ENCODE peak calls at places on chromosomes 11 and 22, in five cellular contexts. One of them, this sample, is unnamed.
A peak's percentile ranks its signal among the peaks of the same experiment; 100 is the strongest.

GRCh38 chr22:48348855-48349254 is 1478.8 kb downstream of the BRD1 start:
- DNase-seq in mucosa of descending colon: no peak
- DNase-seq in brain microvascular endothelial cell: no peak
- DNase-seq in heart right ventricle: no peak
- DNase-seq in GM06990: no peak
- DNase-seq in this sample: no peak

GRCh38 chr11:82494988-82495432 is 238.7 kb downstream of the FAM181B start:
- DNase-seq in mucosa of descending colon: no peak
- DNase-seq in brain microvascular endothelial cell: no peak
- DNase-seq in heart right ventricle: no peak
- DNase-seq in GM06990: no peak
- DNase-seq in this sample: no peak

GRCh38 chr11:69599502-69599901 is 41.5 kb upstream of the CCND1 start:
- DNase-seq in mucosa of descending colon: no peak
- DNase-seq in brain microvascular endothelial cell: no peak
- DNase-seq in heart right ventricle: no peak
- DNase-seq in GM06990: no peak
- DNase-seq in this sample: no peak

GRCh38 chr22:44753189-44754042 is 1.0 kb downstream of the ARHGAP8 start:
- DNase-seq in mucosa of descending colon: no peak
- DNase-seq in brain microvascular endothelial cell: peak; percentile 55
- DNase-seq in heart right ventricle: no peak
- DNase-seq in GM06990: no peak
- DNase-seq in this sample: peak; percentile 49

GRCh38 chr22:49754674-49755590 is 72.7 kb downstream of the BRD1 start:
- DNase-seq in mucosa of descending colon: peak; percentile 49
- DNase-seq in brain microvascular endothelial cell: no peak
- DNase-seq in heart right ventricle: no peak
- DNase-seq in GM06990: no peak
- DNase-seq in this sample: no peak

GRCh38 chr22:45548991-45549736 is 46.5 kb downstream of the FBLN1 start:
- DNase-seq in mucosa of descending colon: no peak
- DNase-seq in brain microvascular endothelial cell: peak; percentile 67
- DNase-seq in heart right ventricle: no peak
- DNase-seq in GM06990: no peak
- DNase-seq in this sample: peak; percentile 94

GRCh38 chr11:12278766-12279671 is 98.4 kb upstream of the PARVA start:
- DNase-seq in mucosa of descending colon: no peak
- DNase-seq in brain microvascular endothelial cell: no peak
- DNase-seq in heart right ventricle: no peak
- DNase-seq in GM06990: no peak
- DNase-seq in this sample: no peak

GRCh38 chr11:12005476-12005875 is 3.0 kb downstream of the DKK3 start:
- DNase-seq in mucosa of descending colon: no peak
- DNase-seq in brain microvascular endothelial cell: no peak
- DNase-seq in heart right ventricle: no peak
- DNase-seq in GM06990: no peak
- DNase-seq in this sample: peak; percentile 63

GRCh38 chr11:2884424-2884815 is 1.2 kb downstream of the CDKN1C start:
- DNase-seq in mucosa of descending colon: peak; percentile 57
- DNase-seq in brain microvascular endothelial cell: no peak
- DNase-seq in heart right ventricle: peak; percentile 73
- DNase-seq in GM06990: no peak
- DNase-seq in this sample: peak; percentile 29

GRCh38 chr11:110870816-110871522 is 158.7 kb upstream of the ARHGAP20 start:
- DNase-seq in mucosa of descending colon: no peak
- DNase-seq in brain microvascular endothelial cell: no peak
- DNase-seq in heart right ventricle: no peak
- DNase-seq in GM06990: no peak
- DNase-seq in this sample: no peak

GRCh38 chr22:50731811-50732624 is 6.0 kb upstream of the ACR start:
- DNase-seq in mucosa of descending colon: no peak
- DNase-seq in brain microvascular endothelial cell: peak; percentile 9
- DNase-seq in heart right ventricle: peak; percentile 45
- DNase-seq in GM06990: peak; percentile 37
- DNase-seq in this sample: no peak

GRCh38 chr22:47333625-47334024 is 571.2 kb downstream of the TBC1D22A start:
- DNase-seq in mucosa of descending colon: no peak
- DNase-seq in brain microvascular endothelial cell: peak; percentile 5
- DNase-seq in heart right ventricle: no peak
- DNase-seq in GM06990: no peak
- DNase-seq in this sample: peak; percentile 58

GRCh38 chr11:19982761-19983495 is 177.3 kb downstream of the DBX1 start:
- DNase-seq in mucosa of descending colon: no peak
- DNase-seq in brain microvascular endothelial cell: peak; percentile 34
- DNase-seq in heart right ventricle: no peak
- DNase-seq in GM06990: no peak
- DNase-seq in this sample: peak; percentile 43

GRCh38 chr11:93986716-93987115 is 34.4 kb upstream of the HEPHL1 start:
- DNase-seq in mucosa of descending colon: no peak
- DNase-seq in brain microvascular endothelial cell: no peak
- DNase-seq in heart right ventricle: no peak
- DNase-seq in GM06990: no peak
- DNase-seq in this sample: peak; percentile 73

GRCh38 chr11:2328040-2328439 is 26.2 kb downstream of the TSPAN32 start:
- DNase-seq in mucosa of descending colon: no peak
- DNase-seq in brain microvascular endothelial cell: no peak
- DNase-seq in heart right ventricle: no peak
- DNase-seq in GM06990: no peak
- DNase-seq in this sample: no peak

GRCh38 chr11:221539-221938 is 14.0 kb downstream of the RIC8A start:
- DNase-seq in mucosa of descending colon: no peak
- DNase-seq in brain microvascular endothelial cell: no peak
- DNase-seq in heart right ventricle: no peak
- DNase-seq in GM06990: no peak
- DNase-seq in this sample: no peak

GRCh38 chr22:47080100-47080499 is 317.6 kb downstream of the TBC1D22A start:
- DNase-seq in mucosa of descending colon: no peak
- DNase-seq in brain microvascular endothelial cell: no peak
- DNase-seq in heart right ventricle: no peak
- DNase-seq in GM06990: no peak
- DNase-seq in this sample: no peak

GRCh38 chr11:79400717-79401330 is 40.0 kb downstream of the TENM4 start:
- DNase-seq in mucosa of descending colon: no peak
- DNase-seq in brain microvascular endothelial cell: no peak
- DNase-seq in heart right ventricle: peak; percentile 39
- DNase-seq in GM06990: no peak
- DNase-seq in this sample: peak; percentile 38

GRCh38 chr11:43930868-43931716 is 11.3 kb upstream of the C11orf96 start:
- DNase-seq in mucosa of descending colon: no peak
- DNase-seq in brain microvascular endothelial cell: no peak
- DNase-seq in heart right ventricle: no peak
- DNase-seq in GM06990: no peak
- DNase-seq in this sample: peak; percentile 62

GRCh38 chr11:110433393-110434333 is 3.9 kb downstream of the FDX1 start:
- DNase-seq in mucosa of descending colon: no peak
- DNase-seq in brain microvascular endothelial cell: no peak
- DNase-seq in heart right ventricle: no peak
- DNase-seq in GM06990: no peak
- DNase-seq in this sample: peak; percentile 65

GRCh38 chr22:39493759-39494158 is 8.3 kb upstream of the MIEF1 start:
- DNase-seq in mucosa of descending colon: peak; percentile 7
- DNase-seq in brain microvascular endothelial cell: peak; percentile 67
- DNase-seq in heart right ventricle: no peak
- DNase-seq in GM06990: no peak
- DNase-seq in this sample: peak; percentile 51

GRCh38 chr11:43969543-43969942 is 27.1 kb downstream of the C11orf96 start:
- DNase-seq in mucosa of descending colon: no peak
- DNase-seq in brain microvascular endothelial cell: peak; percentile 32
- DNase-seq in heart right ventricle: peak; percentile 67
- DNase-seq in GM06990: no peak
- DNase-seq in this sample: peak; percentile 16

GRCh38 chr11:119547511-119547910 is 124.5 kb upstream of the THY1 start:
- DNase-seq in mucosa of descending colon: no peak
- DNase-seq in brain microvascular endothelial cell: no peak
- DNase-seq in heart right ventricle: no peak
- DNase-seq in GM06990: no peak
- DNase-seq in this sample: no peak

GRCh38 chr11:7186190-7186589 is 65.5 kb upstream of the SYT9 start:
- DNase-seq in mucosa of descending colon: no peak
- DNase-seq in brain microvascular endothelial cell: peak; percentile 13
- DNase-seq in heart right ventricle: no peak
- DNase-seq in GM06990: no peak
- DNase-seq in this sample: peak; percentile 19

GRCh38 chr11:119192111-119192510 is 6.8 kb downstream of the NHERF4 start:
- DNase-seq in mucosa of descending colon: no peak
- DNase-seq in brain microvascular endothelial cell: no peak
- DNase-seq in heart right ventricle: no peak
- DNase-seq in GM06990: no peak
- DNase-seq in this sample: no peak

GRCh38 chr11:30197869-30198268 is 32.9 kb upstream of the FSHB start:
- DNase-seq in mucosa of descending colon: no peak
- DNase-seq in brain microvascular endothelial cell: no peak
- DNase-seq in heart right ventricle: no peak
- DNase-seq in GM06990: no peak
- DNase-seq in this sample: no peak

GRCh38 chr11:111177037-111177988 is 68.2 kb upstream of the POU2AF2 start:
- DNase-seq in mucosa of descending colon: no peak
- DNase-seq in brain microvascular endothelial cell: no peak
- DNase-seq in heart right ventricle: no peak
- DNase-seq in GM06990: peak; percentile 40
- DNase-seq in this sample: no peak

GRCh38 chr11:67239795-67240574 is 26.3 kb upstream of the GRK2 start:
- DNase-seq in mucosa of descending colon: peak; percentile 98
- DNase-seq in brain microvascular endothelial cell: peak; percentile 98
- DNase-seq in heart right ventricle: peak; percentile 94
- DNase-seq in GM06990: peak; percentile 95
- DNase-seq in this sample: peak; percentile 99

GRCh38 chr11:67240575-67241389 is 25.5 kb upstream of the GRK2 start:
- DNase-seq in mucosa of descending colon: peak; percentile 83
- DNase-seq in brain microvascular endothelial cell: peak; percentile 82
- DNase-seq in heart right ventricle: peak; percentile 42
- DNase-seq in GM06990: peak; percentile 70
- DNase-seq in this sample: peak; percentile 73

GRCh38 chr11:67238894-67239794 is 27.1 kb upstream of the GRK2 start:
- DNase-seq in mucosa of descending colon: no peak
- DNase-seq in brain microvascular endothelial cell: no peak
- DNase-seq in heart right ventricle: no peak
- DNase-seq in GM06990: no peak
- DNase-seq in this sample: no peak

GRCh38 chr11:67245046-67245445 is 21.2 kb upstream of the GRK2 start:
- DNase-seq in mucosa of descending colon: no peak
- DNase-seq in brain microvascular endothelial cell: no peak
- DNase-seq in heart right ventricle: no peak
- DNase-seq in GM06990: no peak
- DNase-seq in this sample: no peak

GRCh38 chr11:67242548-67242947 is 23.7 kb upstream of the GRK2 start:
- DNase-seq in mucosa of descending colon: no peak
- DNase-seq in brain microvascular endothelial cell: no peak
- DNase-seq in heart right ventricle: no peak
- DNase-seq in GM06990: no peak
- DNase-seq in this sample: no peak
- H3K4me3 ChIP-seq in mucosa of descending colon: no peak overlapping the region
- H3K4me3 ChIP-seq in brain microvascular endothelial cell: peak overlapping the region; percentile 6
- H3K4me3 ChIP-seq in heart right ventricle: no peak overlapping the region
- H3K4me3 ChIP-seq in GM06990: peak overlapping the region; percentile 96
- H3K4me3 ChIP-seq in this sample: no peak overlapping the region

GRCh38 chr22:20177217-20177911 is 26.5 kb upstream of the CCDC188 start:
- DNase-seq in mucosa of descending colon: no peak
- DNase-seq in brain microvascular endothelial cell: no peak
- DNase-seq in heart right ventricle: no peak
- DNase-seq in GM06990: no peak
- DNase-seq in this sample: no peak

GRCh38 chr22:20178922-20179227 is 28.0 kb upstream of the CCDC188 start:
- DNase-seq in mucosa of descending colon: no peak
- DNase-seq in brain microvascular endothelial cell: no peak
- DNase-seq in heart right ventricle: no peak
- DNase-seq in GM06990: no peak
- DNase-seq in this sample: no peak

GRCh38 chr22:20179455-20180244 is 28.8 kb upstream of the CCDC188 start:
- DNase-seq in mucosa of descending colon: no peak
- DNase-seq in brain microvascular endothelial cell: no peak
- DNase-seq in heart right ventricle: no peak
- DNase-seq in GM06990: no peak
- DNase-seq in this sample: no peak

GRCh38 chr22:20176421-20177060 is 25.7 kb upstream of the CCDC188 start:
- DNase-seq in mucosa of descending colon: no peak
- DNase-seq in brain microvascular endothelial cell: no peak
- DNase-seq in heart right ventricle: no peak
- DNase-seq in GM06990: no peak
- DNase-seq in this sample: no peak

GRCh38 chr22:20178075-20178921 is 27.4 kb upstream of the CCDC188 start:
- DNase-seq in mucosa of descending colon: no peak
- DNase-seq in brain microvascular endothelial cell: no peak
- DNase-seq in heart right ventricle: no peak
- DNase-seq in GM06990: no peak
- DNase-seq in this sample: no peak
- TF ChIP-seq CTCF in mucosa of descending colon: no peak
- TF ChIP-seq CTCF in brain microvascular endothelial cell: no peak
- TF ChIP-seq CTCF in heart right ventricle: no peak
- TF ChIP-seq CTCF in GM06990: no peak
- TF ChIP-seq CTCF in this sample: no peak

GRCh38 chr22:41564563-41564962 is 3.8 kb downstream of the CSDC2 start:
- DNase-seq in mucosa of descending colon: no peak
- DNase-seq in brain microvascular endothelial cell: no peak
- DNase-seq in heart right ventricle: no peak
- DNase-seq in GM06990: no peak
- DNase-seq in this sample: peak; percentile 30

GRCh38 chr22:41561335-41561734 is 525 bp downstream of the CSDC2 start:
- DNase-seq in mucosa of descending colon: no peak
- DNase-seq in brain microvascular endothelial cell: no peak
- DNase-seq in heart right ventricle: no peak
- DNase-seq in GM06990: no peak
- DNase-seq in this sample: peak; percentile 42

GRCh38 chr22:41563051-41563711 is 2.4 kb downstream of the CSDC2 start:
- DNase-seq in mucosa of descending colon: no peak
- DNase-seq in brain microvascular endothelial cell: peak; percentile 70
- DNase-seq in heart right ventricle: no peak
- DNase-seq in GM06990: no peak
- DNase-seq in this sample: peak; percentile 90

GRCh38 chr22:41561788-41562187 is 978 bp downstream of the CSDC2 start:
- DNase-seq in mucosa of descending colon: no peak
- DNase-seq in brain microvascular endothelial cell: no peak
- DNase-seq in heart right ventricle: peak; percentile 71
- DNase-seq in GM06990: no peak
- DNase-seq in this sample: no peak

GRCh38 chr22:41562461-41562860 is 1.7 kb downstream of the CSDC2 start:
- DNase-seq in mucosa of descending colon: no peak
- DNase-seq in brain microvascular endothelial cell: no peak
- DNase-seq in heart right ventricle: no peak
- DNase-seq in GM06990: no peak
- DNase-seq in this sample: no peak
- H3K4me3 ChIP-seq in mucosa of descending colon: no peak overlapping the region
- H3K4me3 ChIP-seq in brain microvascular endothelial cell: no peak overlapping the region
- H3K4me3 ChIP-seq in heart right ventricle: peak overlapping the region; percentile 46
- H3K4me3 ChIP-seq in GM06990: no peak overlapping the region
- H3K4me3 ChIP-seq in this sample: no peak overlapping the region

DNA sequence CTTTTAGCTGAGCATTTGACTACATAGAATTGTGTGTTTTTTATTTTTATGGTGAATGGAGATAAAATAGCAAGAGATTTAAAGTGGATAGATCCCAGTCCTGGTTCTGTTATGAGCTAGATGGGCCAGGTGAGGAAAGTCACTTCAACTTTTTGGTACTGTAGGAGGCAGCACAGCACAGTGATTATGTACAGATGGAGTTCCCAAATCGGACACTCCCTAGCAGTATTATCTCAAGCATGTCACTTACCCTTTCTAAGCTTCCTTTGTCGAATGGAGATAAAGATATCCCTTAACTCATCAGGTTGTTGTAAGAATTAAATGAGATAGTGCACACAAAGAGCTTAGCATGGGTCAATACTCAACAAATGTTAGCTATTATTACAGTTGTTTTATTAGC is 5.3 kb downstream of the EXPH5 start:
- DNase-seq in mucosa of descending colon: no peak
- DNase-seq in brain microvascular endothelial cell: no peak
- DNase-seq in heart right ventricle: no peak
- DNase-seq in GM06990: no peak
- DNase-seq in this sample: no peak
- TF ChIP-seq CTCF in mucosa of descending colon: no peak
- TF ChIP-seq CTCF in brain microvascular endothelial cell: no peak
- TF ChIP-seq CTCF in heart right ventricle: no peak
- TF ChIP-seq CTCF in GM06990: peak; percentile 17
- TF ChIP-seq CTCF in this sample: no peak